ENCODE peak calls at places on chromosome 19, in eight cellular contexts. V is psoas muscle, K is AG10803, P is fibroblast of the aortic adventitia, X is stomach, O is IMR-90, W is DND-41, G is GM23338. B is an unnamed sample.

GRCh38 chr19:31270897-31271568 is 78.2 kb downstream of the TSHZ3 start:
- DNase-seq in V (no peak), K (peak), P (peak), X (no peak), O (peak), W (no peak), G (no peak), B (no peak)

GRCh38 chr19:58381460-58382220 is 810 bp upstream of the ZNF837 start:
- DNase-seq in V (peak), K (no peak), P (no peak), X (no peak), O (no peak), W (no peak), G (no peak), B (no peak)

GRCh38 chr19:33749619-33750175 is 47.0 kb upstream of the KCTD15 start:
- DNase-seq in V (no peak), K (no peak), P (no peak), X (no peak), O (no peak), W (no peak), G (no peak), B (no peak)

GRCh38 chr19:48970923-48971395 is 5.8 kb downstream of the FTL start:
- DNase-seq in V (peak), K (peak), P (peak), X (peak), O (peak), W (peak), G (peak), B (peak)

GRCh38 chr19:13712767-13713201 is 51.5 kb upstream of the MRI1 start:
- DNase-seq in V (no peak), K (no peak), P (peak), X (no peak), O (no peak), W (no peak), G (no peak), B (no peak)

GRCh38 chr19:5961969-5962945 is 15.7 kb downstream of the RANBP3 start:
- DNase-seq in V (no peak), K (peak), P (no peak), X (peak), O (peak), W (peak), G (no peak), B (no peak)

GRCh38 chr19:29540128-29540527 is 14.3 kb downstream of the VSTM2B start:
- DNase-seq in V (no peak), K (no peak), P (no peak), X (no peak), O (no peak), W (no peak), G (no peak), B (no peak)

GRCh38 chr19:3479177-3479818 is 1.0 kb downstream of the SMIM24 start:
- DNase-seq in V (no peak), K (no peak), P (no peak), X (peak), O (no peak), W (peak), G (peak), B (peak)

GRCh38 chr19:48480476-48481190 is 11.5 kb downstream of the CYTH2 start:
- DNase-seq in V (peak), K (peak), P (no peak), X (no peak), O (no peak), W (no peak), G (peak), B (no peak)

GRCh38 chr19:2488405-2488941 is 12.5 kb downstream of the GADD45B start:
- DNase-seq in V (no peak), K (no peak), P (no peak), X (no peak), O (no peak), W (no peak), G (no peak), B (no peak)

GRCh38 chr19:5897189-5897969 is 6.2 kb downstream of the NDUFA11 start:
- DNase-seq in V (no peak), K (no peak), P (no peak), X (no peak), O (no peak), W (no peak), G (peak), B (no peak)

GRCh38 chr19:17500447-17501198 is 10.8 kb upstream of the PGLS start:
- DNase-seq in V (no peak), K (no peak), P (no peak), X (no peak), O (no peak), W (no peak), G (no peak), B (no peak)

GRCh38 chr19:13825489-13826475 is 30.5 kb downstream of the ZSWIM4 start:
- DNase-seq in V (no peak), K (peak), P (no peak), X (no peak), O (no peak), W (peak), G (peak), B (no peak)

GRCh38 chr19:35311901-35312665 is 16.9 kb upstream of the CD22 start:
- DNase-seq in V (no peak), K (no peak), P (no peak), X (no peak), O (no peak), W (no peak), G (no peak), B (no peak)

GRCh38 chr19:44960906-44961734 is 5.9 kb downstream of the CLPTM1 start:
- DNase-seq in V (no peak), K (no peak), P (no peak), X (no peak), O (no peak), W (no peak), G (no peak), B (peak)

GRCh38 chr19:48489608-48490216 is 20.5 kb downstream of the CYTH2 start:
- DNase-seq in V (peak), K (peak), P (peak), X (peak), O (peak), W (peak), G (peak), B (peak)

GRCh38 chr19:8965887-8966286 is 44.3 kb downstream of the MUC16 start:
- DNase-seq in V (no peak), K (no peak), P (no peak), X (no peak), O (no peak), W (peak), G (no peak), B (no peak)

GRCh38 chr19:29448046-29448445 is 77.7 kb upstream of the VSTM2B start:
- DNase-seq in V (no peak), K (no peak), P (no peak), X (no peak), O (no peak), W (no peak), G (no peak), B (no peak)

GRCh38 chr19:47186337-47187022 is 44.5 kb downstream of the BBC3 start:
- DNase-seq in V (no peak), K (no peak), P (no peak), X (no peak), O (no peak), W (peak), G (no peak), B (peak)
- TF ChIP-seq CTCF in V (no peak), K (no peak), P (no peak), X (no peak), O (no peak), W (no peak), G (peak), B (no peak)

GRCh38 chr19:18603255-18603957 is 3.2 kb downstream of the CRLF1 start:
- DNase-seq in V (no peak), K (peak), P (peak), X (no peak), O (no peak), W (no peak), G (peak), B (peak)
- H3K4me3 ChIP-seq in V (no peak), K (no peak), P (no peak), X (no peak), O (no peak), W (no peak), G (peak), B (no peak)

GRCh38 chr19:40139533-40140287 is 49.0 kb upstream of the ZNF780A start:
- DNase-seq in V (no peak), K (peak), P (peak), X (no peak), O (peak), W (no peak), G (peak), B (peak)

GRCh38 chr19:40134866-40135265 is 44.1 kb upstream of the ZNF780A start:
- DNase-seq in V (no peak), K (no peak), P (no peak), X (no peak), O (no peak), W (no peak), G (no peak), B (no peak)

GRCh38 chr19:40133491-40133890 is 42.7 kb upstream of the ZNF780A start:
- DNase-seq in V (no peak), K (no peak), P (no peak), X (no peak), O (no peak), W (no peak), G (no peak), B (no peak)

GRCh38 chr19:40141546-40141945 is 49.7 kb upstream of the MAP3K10 start:
- DNase-seq in V (no peak), K (no peak), P (peak), X (no peak), O (no peak), W (no peak), G (no peak), B (no peak)

DNA sequence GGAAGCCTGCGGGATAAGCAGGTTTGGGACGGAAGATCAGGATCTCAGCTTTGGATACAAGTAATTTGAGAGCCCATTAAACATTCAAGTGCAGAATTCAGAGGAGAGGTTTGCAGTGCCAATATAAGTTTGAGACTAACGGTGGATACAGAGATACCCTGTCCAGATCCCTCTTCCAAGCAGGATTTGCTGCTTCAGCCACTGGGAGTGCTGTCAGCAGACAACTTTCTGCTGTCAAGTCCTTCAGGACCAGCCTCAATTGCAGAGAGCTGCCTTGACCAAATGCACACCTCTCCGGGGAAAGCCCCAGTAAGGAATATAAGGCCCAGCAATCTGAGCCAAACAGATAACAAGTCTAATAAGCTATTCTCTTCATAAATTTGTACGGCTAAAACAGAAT is 46.1 kb upstream of the ZNF780A start:
- DNase-seq in V (no peak), K (no peak), P (no peak), X (no peak), O (no peak), W (no peak), G (no peak), B (no peak)
- TF ChIP-seq CTCF in V (no peak), K (peak), P (peak), X (no peak), O (no peak), W (no peak), G (peak), B (no peak)

DNA sequence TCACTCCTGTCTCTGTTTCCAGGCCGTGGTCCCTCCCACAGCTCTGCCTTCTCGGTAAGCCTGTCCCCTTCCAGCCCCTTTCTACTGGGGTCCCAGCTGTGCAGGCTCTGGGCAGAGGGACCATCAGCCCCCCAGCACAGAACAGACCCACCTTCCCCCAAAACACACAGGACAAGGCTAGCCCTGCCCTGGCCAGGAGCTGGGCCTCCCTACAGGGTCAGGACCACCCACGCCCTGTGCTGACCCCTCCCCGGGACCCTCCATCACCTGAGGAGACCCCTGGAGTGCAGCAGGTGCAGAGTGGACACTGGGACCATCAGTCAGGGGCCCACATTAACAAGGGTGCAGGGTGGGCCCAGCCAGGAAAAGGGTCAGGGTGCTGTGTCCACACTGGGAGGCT is 13.9 kb downstream of the CEACAM3 start:
- DNase-seq in V (peak), K (no peak), P (no peak), X (no peak), O (no peak), W (no peak), G (no peak), B (no peak)
- H3K4me3 ChIP-seq in V (no peak), K (no peak), P (no peak), X (no peak), O (no peak), W (no peak), G (no peak), B (no peak)

GRCh38 chr19:56671613-56671994 is at the start of gene ZNF835:
- DNase-seq in V (peak), K (no peak), P (no peak), X (peak), O (no peak), W (no peak), G (peak), B (peak)
- TF ChIP-seq CTCF in V (peak), K (no peak), P (no peak), X (peak), O (no peak), W (no peak), G (no peak), B (no peak)

DNA sequence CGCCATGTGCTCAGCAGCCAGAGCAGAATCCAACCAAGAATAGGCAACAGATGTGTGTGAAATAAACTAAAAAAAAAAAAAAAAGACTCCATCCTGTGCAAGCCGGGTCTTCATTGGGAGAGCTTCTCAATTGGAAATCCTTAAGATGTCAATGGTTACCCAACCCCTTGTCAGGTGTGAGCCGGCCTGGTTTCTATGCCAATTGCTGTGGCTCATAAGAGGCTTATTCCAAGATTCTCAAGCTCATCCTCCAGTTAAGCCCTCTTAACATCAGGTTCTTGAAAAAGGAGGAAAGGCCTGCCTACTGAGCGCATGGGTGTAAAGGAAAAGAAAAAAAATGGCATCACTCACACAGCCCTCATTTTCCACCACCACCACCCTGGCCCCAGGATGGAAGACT is 1084.6 kb downstream of the UQCRFS1 start:
- DNase-seq in V (no peak), K (no peak), P (no peak), X (no peak), O (no peak), W (no peak), G (no peak), B (no peak)
- H3K4me3 ChIP-seq in V (no peak), K (no peak), P (no peak), X (no peak), O (no peak), W (no peak), G (no peak), B (no peak)

GRCh38 chr19:51931921-51932320 is 4.6 kb downstream of the ZNF613 start:
- DNase-seq in V (no peak), K (no peak), P (no peak), X (no peak), O (no peak), W (no peak), G (peak), B (no peak)

GRCh38 chr19:51927859-51928258 is 587 bp downstream of the ZNF613 start:
- DNase-seq in V (no peak), K (no peak), P (no peak), X (no peak), O (no peak), W (no peak), G (no peak), B (no peak)

GRCh38 chr19:51926426-51926783 is 867 bp upstream of the ZNF613 start:
- DNase-seq in V (peak), K (no peak), P (no peak), X (no peak), O (no peak), W (no peak), G (no peak), B (no peak)

GRCh38 chr19:51921949-51922348 is 5.3 kb upstream of the ZNF613 start:
- DNase-seq in V (no peak), K (no peak), P (no peak), X (no peak), O (no peak), W (peak), G (no peak), B (peak)

GRCh38 chr19:51926784-51927741 is at the start of gene ZNF613:
- DNase-seq in V (peak), K (peak), P (peak), X (peak), O (peak), W (peak), G (peak), B (peak)
- TF ChIP-seq CTCF in V (peak), K (peak), P (peak), X (peak), O (peak), W (peak), G (peak), B (peak)

GRCh38 chr19:11260996-11261395 is 1.3 kb downstream of the DOCK6 start:
- DNase-seq in V (no peak), K (no peak), P (no peak), X (no peak), O (no peak), W (no peak), G (no peak), B (no peak)
- H3K4me3 ChIP-seq in V (peak), K (no peak), P (no peak), X (peak), O (no peak), W (no peak), G (peak), B (no peak)

GRCh38 chr19:18853755-18854427 is 22.1 kb downstream of the UPF1 start:
- DNase-seq in V (no peak), K (no peak), P (no peak), X (no peak), O (no peak), W (no peak), G (no peak), B (no peak)
- TF ChIP-seq CTCF in V (no peak), K (no peak), P (no peak), X (no peak), O (no peak), W (peak), G (peak), B (no peak)